ENCODE peak calls at places on chromosomes 12 and 14, in four cellular contexts. R, D, Y and H are unnamed samples.

GRCh38 chr12:90909069-90909676 is 45.8 kb downstream of the CCER1 start:
- DNase-seq in R (no peak), D (peak), Y (peak), H (no peak)

GRCh38 chr12:77324763-77325468 is 259.5 kb upstream of the E2F7 start:
- DNase-seq in R (no peak), D (peak), Y (peak), H (peak)

GRCh38 chr14:49306152-49306751 is 279.9 kb downstream of the RPS29 start:
- DNase-seq in R (no peak), D (peak), Y (peak), H (no peak)

GRCh38 chr12:14772946-14773345 is 30.3 kb downstream of the WBP11 start:
- DNase-seq in R (no peak), D (no peak), Y (no peak), H (no peak)

GRCh38 chr12:15928870-15929571 is 17.9 kb downstream of the DERA start:
- DNase-seq in R (peak), D (no peak), Y (no peak), H (no peak)

GRCh38 chr12:106629797-106630669 is 47.2 kb downstream of the RFX4 start:
- DNase-seq in R (no peak), D (peak), Y (no peak), H (no peak)

GRCh38 chr14:21185506-21185905 is 29.6 kb upstream of the OR5AU1 start:
- DNase-seq in R (no peak), D (no peak), Y (no peak), H (no peak)

GRCh38 chr14:97415907-97416306 is 618.7 kb downstream of the VRK1 start:
- DNase-seq in R (no peak), D (no peak), Y (no peak), H (no peak)

GRCh38 chr12:25796523-25797000 is 161.9 kb upstream of the RASSF8 start:
- DNase-seq in R (no peak), D (no peak), Y (no peak), H (no peak)

GRCh38 chr12:101230547-101230946 is 20.5 kb upstream of the SLC5A8 start:
- DNase-seq in R (no peak), D (no peak), Y (no peak), H (no peak)

GRCh38 chr12:56718636-56719035 is 6.5 kb downstream of the NACA start:
- DNase-seq in R (no peak), D (no peak), Y (no peak), H (no peak)

GRCh38 chr12:11877869-11878780 is 192.6 kb upstream of the BCL2L14 start:
- DNase-seq in R (no peak), D (peak), Y (no peak), H (peak)

GRCh38 chr12:117481470-117481869 is 120.0 kb upstream of the NOS1 start:
- DNase-seq in R (no peak), D (no peak), Y (no peak), H (no peak)

GRCh38 chr12:105993766-105994165 is 145.0 kb downstream of the NUAK1 start:
- DNase-seq in R (no peak), D (no peak), Y (no peak), H (no peak)

GRCh38 chr12:4153343-4153892 is 120.1 kb upstream of the CCND2 start:
- DNase-seq in R (peak), D (no peak), Y (no peak), H (no peak)

GRCh38 chr14:101082036-101082435 is 178.5 kb upstream of the RTL1 start:
- DNase-seq in R (no peak), D (no peak), Y (no peak), H (no peak)

GRCh38 chr12:113850309-113851056 is 115.6 kb downstream of the RBM19 start:
- DNase-seq in R (no peak), D (no peak), Y (no peak), H (no peak)

GRCh38 chr12:45831590-45831989 is 102.1 kb downstream of the ARID2 start:
- DNase-seq in R (no peak), D (no peak), Y (no peak), H (no peak)

GRCh38 chr14:95935228-95935822 is 58.7 kb downstream of the TUNAR start:
- DNase-seq in R (no peak), D (no peak), Y (peak), H (no peak)

GRCh38 chr14:35420036-35420811 is 15.7 kb upstream of the NFKBIA start:
- DNase-seq in R (no peak), D (peak), Y (no peak), H (no peak)

GRCh38 chr12:113555226-113555625 is 83.6 kb upstream of the LHX5 start:
- DNase-seq in R (no peak), D (no peak), Y (no peak), H (no peak)

GRCh38 chr14:56870336-56870735 is 60.1 kb upstream of the OTX2 start:
- DNase-seq in R (no peak), D (no peak), Y (no peak), H (no peak)

GRCh38 chr14:86141966-86142365 is 612.0 kb downstream of the FLRT2 start:
- DNase-seq in R (no peak), D (no peak), Y (no peak), H (no peak)

GRCh38 chr14:98754343-98755025 is 517.5 kb downstream of the BCL11B start:
- DNase-seq in R (no peak), D (no peak), Y (no peak), H (peak)

GRCh38 chr12:79121486-79121885 is 256.9 kb downstream of the SYT1 start:
- DNase-seq in R (no peak), D (peak), Y (no peak), H (no peak)

GRCh38 chr12:24718641-24719040 is 230.3 kb downstream of the BCAT1 start:
- DNase-seq in R (no peak), D (no peak), Y (no peak), H (no peak)

GRCh38 chr14:23727566-23728335 is 91.6 kb downstream of the DHRS2 start:
- DNase-seq in R (no peak), D (peak), Y (peak), H (no peak)

GRCh38 chr12:116879509-116880212 is 1.6 kb downstream of the HRK start:
- DNase-seq in R (no peak), D (peak), Y (no peak), H (peak)

GRCh38 chr12:12357697-12358476 is 1.0 kb downstream of the BORCS5 start:
- DNase-seq in R (no peak), D (no peak), Y (no peak), H (no peak)

GRCh38 chr14:79334272-79334671 is 877.0 kb downstream of the DIO2 start:
- DNase-seq in R (no peak), D (no peak), Y (no peak), H (no peak)

GRCh38 chr14:49036991-49037390 is 549.2 kb downstream of the RPS29 start:
- DNase-seq in R (no peak), D (no peak), Y (no peak), H (no peak)

DNA sequence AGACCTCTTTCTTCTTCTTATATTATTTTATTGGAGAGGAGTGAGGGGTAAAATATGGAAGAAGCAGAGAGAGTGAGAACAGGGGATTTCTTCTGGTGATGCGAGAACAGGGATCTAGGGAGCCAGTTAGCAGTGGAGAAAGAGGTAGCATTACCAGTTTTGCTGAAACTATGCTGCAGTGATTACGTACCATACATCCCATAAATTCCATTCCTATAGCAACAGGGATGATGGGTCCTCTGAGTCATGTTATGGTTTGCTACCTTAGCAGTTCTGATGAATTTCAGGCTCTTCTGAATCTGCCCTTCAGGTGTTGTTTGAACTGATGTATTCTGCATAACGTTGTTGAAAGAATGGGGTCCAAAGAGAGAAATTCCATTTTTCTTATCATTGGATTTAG is 625.4 kb upstream of the LRFN5 start:
- DNase-seq in R (no peak), D (no peak), Y (no peak), H (no peak)
- TF ChIP-seq TCF12 in R (no peak), D (no peak), Y (no peak), H (no peak)

GRCh38 chr14:52878469-52878868 is 72.4 kb downstream of the FERMT2 start:
- DNase-seq in R (no peak), D (no peak), Y (no peak), H (no peak)

GRCh38 chr14:52882824-52883223 is 68.0 kb downstream of the FERMT2 start:
- DNase-seq in R (no peak), D (no peak), Y (no peak), H (no peak)

GRCh38 chr14:52878946-52879345 is 71.9 kb downstream of the FERMT2 start:
- DNase-seq in R (no peak), D (no peak), Y (no peak), H (no peak)

GRCh38 chr14:52877628-52878027 is 73.2 kb downstream of the FERMT2 start:
- DNase-seq in R (no peak), D (no peak), Y (no peak), H (no peak)

DNA sequence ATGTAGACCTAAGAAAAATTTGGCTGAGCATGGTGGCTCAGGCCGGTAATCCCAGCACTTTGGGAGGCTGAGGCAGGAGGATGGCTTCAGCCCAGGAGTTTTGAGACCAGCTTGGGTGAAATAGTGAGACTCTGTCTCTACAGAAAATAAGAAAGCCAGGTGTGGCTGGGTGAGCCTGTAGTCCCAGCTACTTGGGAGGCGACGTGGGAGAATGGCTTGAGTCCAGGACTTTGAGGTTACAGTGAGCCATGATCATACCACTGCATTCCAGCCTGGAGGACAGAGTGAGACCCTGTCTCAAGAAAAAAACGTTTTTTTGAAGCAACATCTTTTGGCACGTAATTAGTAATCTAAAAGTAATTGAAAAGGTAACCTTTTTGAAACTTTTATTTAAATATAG is 70.9 kb downstream of the FERMT2 start:
- DNase-seq in R (no peak), D (no peak), Y (no peak), H (no peak)
- TF ChIP-seq TCF12 in R (no peak), D (no peak), Y (no peak), H (no peak)

GRCh38 chr14:102591372-102591943 is 991 bp upstream of the RCOR1 start:
- DNase-seq in R (no peak), D (peak), Y (no peak), H (no peak)

GRCh38 chr14:102591944-102592772 is at the start of gene RCOR1:
- DNase-seq in R (peak), D (peak), Y (peak), H (peak)

GRCh38 chr14:102592969-102593840 is 756 bp downstream of the RCOR1 start:
- DNase-seq in R (no peak), D (peak), Y (no peak), H (no peak)

GRCh38 chr14:102594514-102595175 is 2.2 kb downstream of the RCOR1 start:
- DNase-seq in R (peak), D (peak), Y (peak), H (no peak)

GRCh38 chr14:102593841-102594170 is 1.4 kb downstream of the RCOR1 start:
- DNase-seq in R (no peak), D (no peak), Y (no peak), H (no peak)
- TF ChIP-seq TCF12 in R (no peak), D (no peak), Y (no peak), H (no peak)

GRCh38 chr12:132505852-132506219 is 15.9 kb downstream of the FBRSL1 start:
- DNase-seq in R (no peak), D (no peak), Y (no peak), H (no peak)

GRCh38 chr12:132507656-132508055 is 17.7 kb downstream of the FBRSL1 start:
- DNase-seq in R (no peak), D (no peak), Y (no peak), H (no peak)

GRCh38 chr12:132506328-132506727 is 16.4 kb downstream of the FBRSL1 start:
- DNase-seq in R (no peak), D (no peak), Y (no peak), H (no peak)

GRCh38 chr12:132508248-132508740 is 18.3 kb downstream of the FBRSL1 start:
- DNase-seq in R (no peak), D (no peak), Y (no peak), H (no peak)

GRCh38 chr12:132506730-132507538 is 17.0 kb downstream of the FBRSL1 start:
- DNase-seq in R (no peak), D (peak), Y (no peak), H (no peak)
- TF ChIP-seq TCF12 in R (no peak), D (no peak), Y (no peak), H (no peak)

GRCh38 chr14:104973215-104974145 is 4.7 kb downstream of the AHNAK2 start:
- DNase-seq in R (no peak), D (no peak), Y (no peak), H (no peak)

GRCh38 chr14:104976198-104977007 is 1.8 kb downstream of the AHNAK2 start:
- DNase-seq in R (peak), D (peak), Y (peak), H (peak)

GRCh38 chr14:104975481-104976197 is 2.5 kb downstream of the AHNAK2 start:
- DNase-seq in R (no peak), D (peak), Y (no peak), H (no peak)

GRCh38 chr14:104974146-104974541 is 4.0 kb downstream of the AHNAK2 start:
- DNase-seq in R (no peak), D (no peak), Y (no peak), H (no peak)

DNA sequence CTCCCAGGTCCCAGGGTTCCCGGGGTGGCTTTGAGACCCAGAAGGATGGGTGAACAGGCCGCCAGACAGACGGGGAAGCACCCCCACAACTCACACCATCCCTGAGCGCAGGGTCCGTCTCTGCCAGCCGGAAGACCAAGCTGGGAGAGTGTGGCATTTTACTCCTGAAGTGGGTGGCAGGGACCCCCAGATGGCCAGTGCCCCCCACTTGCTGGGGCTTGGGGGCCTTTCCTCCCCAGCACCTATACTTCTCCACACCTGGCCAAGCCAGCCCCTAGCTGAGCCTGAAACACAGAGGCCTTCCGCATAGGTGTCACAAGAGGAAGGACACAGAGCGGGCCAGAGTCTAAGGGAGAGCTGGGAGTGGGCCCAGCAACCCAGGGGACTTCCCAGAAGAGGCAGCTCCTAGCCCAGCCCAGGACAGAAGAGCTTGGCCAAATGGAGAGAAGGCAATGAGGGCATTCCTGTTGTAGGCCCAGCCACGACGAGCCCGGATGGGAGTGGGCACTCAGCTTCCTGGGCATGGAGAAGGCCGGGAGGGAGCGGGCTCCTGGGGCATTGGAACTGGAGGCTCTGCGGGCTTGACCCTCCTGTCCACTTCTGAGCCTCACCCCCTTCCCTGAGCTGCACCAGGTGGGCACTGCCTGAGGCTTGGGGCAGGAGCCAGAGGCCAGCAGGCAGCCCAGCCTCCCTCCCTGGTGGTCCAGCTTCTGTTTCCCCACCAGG is 3.3 kb downstream of the AHNAK2 start:
- DNase-seq in R (no peak), D (no peak), Y (no peak), H (no peak)
- TF ChIP-seq TCF12 in R (no peak), D (no peak), Y (no peak), H (no peak)